ENCODE peak calls at places on chromosomes 12 and 14, in four cellular contexts. V is uterus, H is GM04504, W is right cardiac atrium. Z is an unnamed sample.

GRCh38 chr12:83945871-83946270 is 966.7 kb downstream of the SLC6A15 start:
- DNase-seq in V (no peak), W (no peak), H (peak), Z (no peak)

GRCh38 chr12:77940011-77940423 is 109.3 kb downstream of the NAV3 start:
- DNase-seq in W (no peak), V (no peak), H (peak), Z (peak)

GRCh38 chr12:97134495-97134894 is 227.4 kb downstream of the NEDD1 start:
- DNase-seq in W (no peak), H (no peak), V (no peak), Z (no peak)

GRCh38 chr14:66422019-66422946 is 63.9 kb upstream of the CCDC196 start:
- DNase-seq in H (no peak), W (no peak), V (no peak), Z (no peak)

GRCh38 chr12:67517181-67517887 is 131.2 kb upstream of the DYRK2 start:
- DNase-seq in V (peak), W (no peak), H (no peak), Z (peak)

GRCh38 chr12:121226399-121226798 is 16.5 kb downstream of the P2RX4 start:
- DNase-seq in H (no peak), V (no peak), W (no peak), Z (no peak)

GRCh38 chr12:32183646-32184045 is 77.0 kb downstream of the BICD1 start:
- DNase-seq in W (no peak), H (peak), V (no peak), Z (peak)

GRCh38 chr14:61498811-61499210 is 177.4 kb downstream of the PRKCH start:
- DNase-seq in H (no peak), V (no peak), W (no peak), Z (peak)

GRCh38 chr14:90839024-90839888 is 23.0 kb upstream of the TTC7B start:
- DNase-seq in H (no peak), W (peak), V (peak), Z (peak)

GRCh38 chr12:69154585-69155363 is 84.6 kb upstream of the CPSF6 start:
- DNase-seq in V (peak), W (peak), H (peak), Z (peak)

GRCh38 chr12:1544991-1545700 is 49.2 kb downstream of the FBXL14 start:
- DNase-seq in W (peak), V (no peak), H (no peak), Z (peak)

GRCh38 chr12:46218509-46219095 is 50.2 kb downstream of the SLC38A1 start:
- DNase-seq in H (no peak), V (no peak), W (no peak), Z (no peak)

GRCh38 chr12:50157259-50157658 is 9.9 kb downstream of the CERS5 start:
- DNase-seq in V (no peak), H (no peak), W (no peak), Z (no peak)

GRCh38 chr14:95077380-95077779 is 79.9 kb downstream of the DICER1 start:
- DNase-seq in H (no peak), W (no peak), V (no peak), Z (no peak)

GRCh38 chr12:85350356-85350755 is 70.3 kb downstream of the ALX1 start:
- DNase-seq in H (no peak), V (no peak), W (no peak), Z (no peak)

GRCh38 chr12:108419949-108420348 is 80.8 kb upstream of the CMKLR1 start:
- DNase-seq in W (no peak), V (no peak), H (no peak), Z (no peak)

GRCh38 chr12:42608196-42608825 is 18.8 kb upstream of the PRICKLE1 start:
- DNase-seq in W (no peak), H (no peak), V (no peak), Z (no peak)

GRCh38 chr12:14993537-14994266 is 20.9 kb downstream of the PDE6H start:
- DNase-seq in W (no peak), V (no peak), H (no peak), Z (peak)

GRCh38 chr12:11959117-11959823 is 111.5 kb upstream of the BCL2L14 start:
- DNase-seq in H (no peak), V (no peak), W (no peak), Z (peak)

GRCh38 chr12:131617596-131618302 is 93.1 kb upstream of the SFSWAP start:
- DNase-seq in V (no peak), W (no peak), H (no peak), Z (no peak)

GRCh38 chr12:109944975-109945374 is 44.9 kb downstream of the TCHP start:
- DNase-seq in V (no peak), H (no peak), W (peak), Z (no peak)